ENCODE peak calls at places on chromosome 16, in four cellular contexts. Q, M, Z and D are unnamed samples.

GRCh38 chr16:71567931-71568330 is 9.0 kb downstream of the TAT start:
- DNase-seq in Q (no peak), M (no peak), Z (no peak), D (no peak)

GRCh38 chr16:21638573-21638975 is 13.8 kb downstream of the IGSF6 start:
- DNase-seq in Q (no peak), Z (peak; percentile 40), M (peak; percentile 30), D (no peak)

GRCh38 chr16:86505185-86505898 is 5.0 kb upstream of the FOXF1 start:
- DNase-seq in Q (no peak), M (no peak), Z (no peak), D (no peak)

GRCh38 chr16:75114946-75115825 is 1.4 kb downstream of the LDHD start:
- DNase-seq in M (no peak), Z (no peak), Q (no peak), D (no peak)

GRCh38 chr16:165218-165538 is 600 bp upstream of the HBM start:
- DNase-seq in Z (no peak), Q (no peak), M (no peak), D (no peak)

GRCh38 chr16:12721841-12722467 is 81.7 kb downstream of the CPPED1 start:
- DNase-seq in Z (no peak), Q (no peak), M (no peak), D (no peak)

GRCh38 chr16:66905633-66906539 is 12.8 kb downstream of the CDH16 start:
- DNase-seq in Q (no peak), Z (no peak), M (no peak), D (no peak)

GRCh38 chr16:35352431-35352830 is 1893.0 kb downstream of the TP53TG3F start:
- DNase-seq in M (no peak), Z (no peak), Q (no peak), D (no peak)

GRCh38 chr16:87658564-87659225 is 56.4 kb downstream of the JPH3 start:
- DNase-seq in Z (no peak), M (no peak), Q (no peak), D (no peak)

GRCh38 chr16:18958621-18959578 is 24.8 kb upstream of the TMC7 start:
- DNase-seq in Q (no peak), Z (no peak), M (no peak), D (no peak)

GRCh38 chr16:30721606-30722005 is 22.6 kb downstream of the SRCAP start:
- DNase-seq in Q (no peak), Z (no peak), M (no peak), D (no peak)

GRCh38 chr16:78240459-78241222 is 141.2 kb downstream of the WWOX start:
- DNase-seq in Z (no peak), Q (no peak), M (no peak), D (no peak)

GRCh38 chr16:28572659-28573510 is 19.2 kb downstream of the SGF29 start:
- DNase-seq in Q (no peak), M (peak; percentile 39), Z (no peak), D (no peak)

GRCh38 chr16:21156767-21157467 is 1.6 kb upstream of the LDAF1 start:
- DNase-seq in Q (no peak), M (peak; percentile 89), Z (peak; percentile 44), D (no peak)

GRCh38 chr16:9096416-9096952 is 5.0 kb downstream of the HAPSTR1 start:
- DNase-seq in Z (no peak), Q (no peak), M (no peak), D (no peak)

GRCh38 chr16:28295213-28295612 is 2.9 kb downstream of the SBK1 start:
- DNase-seq in Z (no peak), M (no peak), Q (no peak), D (no peak)

GRCh38 chr16:12329246-12329995 is 352.9 kb downstream of the SNX29 start:
- DNase-seq in M (no peak), Z (no peak), Q (no peak), D (no peak)

GRCh38 chr16:4693956-4694663 is 748 bp downstream of the NUDT16L1 start:
- DNase-seq in Q (no peak), Z (peak; percentile 18), M (peak; percentile 63), D (no peak)

GRCh38 chr16:7615565-7615964 is 282.9 kb downstream of the RBFOX1 start:
- DNase-seq in Q (no peak), M (no peak), Z (no peak), D (no peak)

GRCh38 chr16:65760874-65761273 is 605.6 kb upstream of the CDH5 start:
- DNase-seq in Q (no peak), M (no peak), Z (no peak), D (no peak)

GRCh38 chr16:31700530-31701388 is 172.8 kb upstream of the ZNF267 start:
- DNase-seq in M (peak; percentile 58), Z (peak; percentile 54), Q (peak; percentile 81), D (peak; percentile 76)

GRCh38 chr16:66924527-66925321 is 611 bp downstream of the RRAD start:
- DNase-seq in M (no peak), Q (no peak), Z (no peak), D (no peak)

GRCh38 chr16:3023415-3023668 is 400 bp downstream of the HCFC1R1 start:
- DNase-seq in M (peak; percentile 73), Z (peak; percentile 54), Q (no peak), D (no peak)